ENCODE peak calls at places on chromosomes 4 and X, in nine cellular contexts. A is left lung, R is kidney, B is H1, V is heart right ventricle, D is transverse colon, S is mucosa of descending colon, N is body of pancreas, P is mammary epithelial cell. J is an unnamed sample. For H3K36me3, the result is how much of the 10 kb centered on the place peaks cover.

GRCh38 chr4:102263024-102263787 is 82.1 kb downstream of the SLC39A8 start:
- DNase-seq in B (no peak), R (no peak), P (peak), S (peak), A (no peak), V (no peak), N (peak), D (no peak), J (no peak)

GRCh38 chr4:145097331-145097820 is 620 bp downstream of the ANAPC10 start:
- DNase-seq in V (no peak), D (no peak), A (no peak), B (no peak), N (no peak), P (no peak), S (peak), R (no peak), J (no peak)

GRCh38 chrX:4674028-4674782 is 960.8 kb upstream of the PRKX start:
- DNase-seq in V (no peak), N (no peak), S (no peak), R (no peak), A (no peak), B (no peak), P (peak), D (no peak), J (no peak)

GRCh38 chr4:65834707-65835106 is 164.4 kb upstream of the EPHA5 start:
- DNase-seq in S (no peak), P (no peak), D (no peak), A (no peak), B (no peak), V (no peak), R (no peak), N (no peak), J (no peak)

GRCh38 chr4:8939160-8939855 is 67.7 kb upstream of the HMX1 start:
- DNase-seq in N (no peak), A (no peak), V (no peak), B (no peak), S (no peak), P (no peak), D (no peak), R (no peak), J (no peak)

GRCh38 chr4:59518005-59518823 is 1681.9 kb upstream of the ADGRL3 start:
- DNase-seq in D (no peak), S (no peak), A (no peak), P (no peak), B (no peak), V (no peak), N (no peak), R (peak), J (no peak)

GRCh38 chr4:74203467-74203866 is 45.5 kb downstream of the MTHFD2L start:
- DNase-seq in V (no peak), B (no peak), S (no peak), A (no peak), R (no peak), D (no peak), N (no peak), P (no peak), J (no peak)

GRCh38 chr4:16759781-16760459 is 138.5 kb downstream of the LDB2 start:
- DNase-seq in V (no peak), P (no peak), D (no peak), A (no peak), S (no peak), N (no peak), R (no peak), B (no peak), J (no peak)

GRCh38 chr4:108272046-108272445 is 103.3 kb upstream of the LEF1 start:
- DNase-seq in B (no peak), N (no peak), V (no peak), P (no peak), A (no peak), R (no peak), D (no peak), S (no peak), J (no peak)

GRCh38 chr4:6047130-6047673 is 29.0 kb upstream of the C4orf50 start:
- DNase-seq in P (no peak), D (no peak), S (no peak), N (no peak), B (no peak), A (no peak), R (no peak), V (no peak), J (no peak)

GRCh38 chr4:108762559-108763225 is at the start of gene ETNPPL:
- DNase-seq in V (peak), R (peak), N (peak), D (no peak), S (peak), P (peak), B (peak), A (peak), J (peak)

GRCh38 chr4:186739802-186740434 is 16.3 kb upstream of the FAT1 start:
- DNase-seq in A (no peak), P (no peak), N (no peak), S (peak), B (no peak), D (peak), R (no peak), V (no peak), J (no peak)

GRCh38 chr4:26320159-26320452 is 708 bp upstream of the RBPJ start:
- DNase-seq in B (no peak), V (no peak), S (no peak), R (no peak), P (no peak), A (no peak), N (no peak), D (no peak), J (no peak)

GRCh38 chr4:108018038-108018883 is 28.6 kb downstream of the HADH start:
- DNase-seq in A (peak), R (peak), N (peak), S (peak), V (peak), P (peak), D (peak), B (peak), J (peak)

GRCh38 chrX:39577976-39578962 is 519.5 kb downstream of the BCOR start:
- DNase-seq in B (no peak), A (no peak), R (peak), P (no peak), S (peak), N (no peak), D (peak), V (peak), J (no peak)

GRCh38 chrX:149453030-149453429 is 52.1 kb downstream of the IDS start:
- DNase-seq in D (no peak), A (no peak), R (no peak), P (peak), V (no peak), S (no peak), B (no peak), N (no peak), J (no peak)

GRCh38 chrX:134622056-134622812 is 36.0 kb downstream of the PLAC1 start:
- DNase-seq in A (no peak), B (peak), P (peak), S (no peak), V (peak), D (no peak), R (no peak), N (peak), J (no peak)

GRCh38 chr4:40182041-40182440 is 14.8 kb upstream of the RHOH start:
- DNase-seq in V (no peak), D (no peak), N (no peak), P (no peak), S (no peak), R (no peak), A (no peak), B (no peak), J (no peak)

GRCh38 chr4:94508841-94509240 is 57.1 kb downstream of the PDLIM5 start:
- DNase-seq in R (no peak), V (no peak), B (no peak), D (no peak), S (no peak), P (no peak), N (no peak), A (no peak), J (no peak)

GRCh38 chr4:110088670-110089069 is 109.7 kb downstream of the ELOVL6 start:
- DNase-seq in R (no peak), A (no peak), B (no peak), N (no peak), V (no peak), D (no peak), S (no peak), P (peak), J (no peak)

DNA sequence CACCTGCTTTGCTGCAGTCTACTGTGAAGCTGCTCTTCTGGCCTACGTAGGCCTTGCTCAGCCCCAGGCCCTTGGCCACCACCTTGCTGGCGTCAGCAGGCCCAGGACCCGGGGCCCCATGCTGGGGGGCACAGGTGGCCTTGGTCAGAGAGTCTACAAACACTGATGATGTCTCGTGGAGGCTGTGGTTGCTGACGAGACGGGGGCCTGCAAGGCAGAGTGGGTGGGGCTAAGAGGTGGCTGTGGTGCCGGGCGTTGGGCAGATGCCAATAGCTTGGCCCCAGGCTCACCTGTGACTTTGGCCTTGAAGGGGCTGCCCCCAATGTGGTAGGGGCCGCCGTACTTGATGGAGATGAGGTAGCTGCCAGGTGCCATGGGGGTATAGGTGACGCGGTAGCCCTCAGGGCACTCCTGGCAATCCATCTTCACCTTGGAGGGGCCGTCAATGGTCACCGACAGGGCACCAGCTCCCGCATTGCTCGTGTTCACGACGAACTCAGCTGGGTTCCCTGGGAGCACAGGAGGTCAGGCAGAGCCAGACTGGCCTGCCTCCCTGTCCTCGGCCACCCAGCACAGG is 25.0 kb downstream of the FLNA start:
- DNase-seq in N (no peak), P (no peak), A (peak), R (peak), B (no peak), V (no peak), D (peak), S (no peak), J (no peak)
- H3K36me3 ChIP-seq in N (under half), P (under half), A (half or more), R (under half), B (under half), V (half or more), D (under half), S (under half), J (under half)

DNA sequence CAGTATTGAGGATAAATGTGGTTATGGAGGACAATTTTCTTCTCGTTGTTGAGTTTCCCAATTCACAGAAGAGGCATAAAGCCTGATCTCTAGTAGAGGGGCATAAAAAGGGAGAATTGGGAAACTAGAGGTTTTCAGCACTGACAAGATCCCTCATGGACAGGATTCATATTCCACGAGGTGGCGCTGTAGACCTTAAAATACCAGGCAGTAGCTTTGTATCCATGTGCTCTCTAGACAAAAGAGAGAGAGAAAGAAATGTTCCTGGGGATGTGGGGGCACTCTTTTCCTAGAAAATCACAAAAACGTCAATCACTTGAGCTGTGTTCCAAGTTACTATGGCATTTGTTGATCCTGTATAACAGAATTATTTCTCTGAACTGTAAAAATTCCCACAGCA is 128.3 kb downstream of the MAGEE1 start:
- DNase-seq in A (no peak), R (no peak), P (peak), D (no peak), N (no peak), V (no peak), B (no peak), S (peak), J (no peak)
- TF ChIP-seq CTCF in A (no peak), R (no peak), P (peak), D (no peak), N (no peak), V (no peak), B (peak), S (no peak), J (peak)

DNA sequence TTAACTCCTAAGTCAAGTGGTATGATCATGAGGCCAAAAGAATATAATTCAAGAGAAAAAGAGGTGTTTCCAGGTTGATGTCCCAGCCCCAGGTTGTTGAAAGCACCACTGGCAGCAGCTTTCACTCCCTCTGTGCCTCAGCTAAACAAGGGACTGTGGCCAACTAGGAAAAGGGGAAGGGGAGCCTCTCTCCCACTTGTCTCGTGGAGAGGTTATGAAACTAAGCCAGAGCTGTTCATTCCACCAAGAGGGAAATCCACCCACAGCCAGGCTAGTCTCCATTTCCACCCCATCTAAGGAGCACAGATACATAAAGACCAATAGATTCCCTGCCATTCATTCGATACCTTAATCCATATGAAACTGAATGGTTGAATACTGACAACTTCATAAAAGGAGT is 8.1 kb downstream of the ANXA5 start:
- DNase-seq in B (no peak), P (no peak), V (no peak), R (no peak), S (no peak), N (no peak), D (no peak), A (no peak), J (no peak)
- H3K36me3 ChIP-seq in B (under half), P (under half), V (under half), R (under half), S (under half), N (under half), D (under half), A (half or more), J (under half)

DNA sequence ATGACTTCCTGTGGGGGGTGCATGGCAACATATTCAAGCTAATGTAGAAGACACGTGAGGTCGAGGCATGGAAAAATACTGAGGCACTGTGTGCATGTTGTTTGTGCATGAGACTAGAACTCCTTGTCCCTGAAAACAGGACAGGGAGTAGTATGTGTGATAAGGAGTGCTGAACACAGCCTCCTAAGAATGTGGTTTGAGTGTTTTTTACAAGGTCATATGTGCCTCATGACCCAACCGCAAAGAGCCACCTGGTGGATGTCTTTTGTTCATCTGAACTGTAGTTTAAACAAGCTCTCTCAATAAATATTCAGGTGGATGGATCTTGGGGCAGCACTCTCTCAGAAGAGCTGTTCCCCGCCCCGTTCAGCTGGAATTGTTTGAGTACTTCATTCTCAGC is 226.6 kb downstream of the NLGN4X start:
- DNase-seq in S (no peak), A (no peak), V (no peak), D (no peak), R (no peak), N (no peak), B (no peak), P (no peak), J (no peak)
- TF ChIP-seq CTCF in S (no peak), A (no peak), V (no peak), D (no peak), R (no peak), N (no peak), B (no peak), P (no peak), J (no peak)

DNA sequence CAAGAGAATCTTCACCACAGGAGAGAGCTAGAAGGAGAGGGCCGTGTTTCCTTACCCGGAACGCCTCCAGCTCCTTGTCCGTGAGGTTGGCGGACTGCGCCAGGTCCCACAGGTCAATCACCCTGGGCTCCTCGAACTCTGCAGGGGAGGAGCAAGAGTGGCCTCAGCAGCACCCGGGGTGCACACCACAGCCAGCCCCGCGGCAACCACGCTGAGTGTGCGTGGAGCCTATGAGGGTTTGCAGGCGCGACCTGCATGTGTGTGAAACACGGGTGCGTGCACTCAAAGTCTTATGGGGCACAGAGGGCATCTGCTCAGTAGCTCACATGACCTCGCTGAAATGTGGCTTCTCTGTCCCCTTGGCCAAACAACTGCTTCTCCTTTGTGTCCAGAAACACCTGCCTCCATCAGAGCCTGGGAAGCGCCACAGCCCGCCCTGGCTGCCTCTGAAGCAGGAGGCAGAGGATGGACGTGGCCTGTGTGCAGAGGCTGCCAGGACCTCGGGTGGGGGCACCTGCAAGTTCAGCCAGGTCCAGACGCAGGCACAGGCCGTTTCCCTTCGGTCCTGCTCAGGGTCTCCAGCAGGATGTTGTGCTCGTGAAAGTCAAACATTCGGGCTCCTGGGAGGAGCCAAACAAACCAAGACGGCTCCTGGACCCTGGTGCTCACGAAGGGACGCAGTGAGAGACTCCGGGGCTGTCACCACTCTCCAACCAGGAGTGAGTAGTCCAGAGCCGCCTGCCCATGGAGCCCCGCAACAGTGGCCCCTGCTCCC is 16.0 kb downstream of the LRPAP1 start:
- DNase-seq in V (no peak), R (peak), P (no peak), A (no peak), B (no peak), N (no peak), D (no peak), S (no peak), J (peak)
- H3K36me3 ChIP-seq in V (half or more), R (half or more), P (under half), A (half or more), B (under half), N (half or more), D (half or more), S (under half), J (half or more)

J was measured in right lobe of liver.